ENCODE peak calls at places on chromosome 2, in four cellular contexts. One of them, this sample, is unnamed.

GRCh38 chr2:59006204-59006603 is 765.1 kb upstream of the FANCL start:
- DNase-seq in fibroblast of villous mesenchyme: no peak
- DNase-seq in stimulated activated CD4-positive, alpha-beta T cell treated with anti-CD3 and anti-CD28 coated beads, Interleukin-15, amount 100 ng/mL, for 24 hours: no peak
- DNase-seq in activated naive CD4-positive, alpha-beta T cell treated with anti-CD3 and anti-CD28 coated beads for 36 hours: no peak
- DNase-seq in this sample: no peak

GRCh38 chr2:237735762-237736161 is 62.8 kb upstream of the RBM44 start:
- DNase-seq in fibroblast of villous mesenchyme: peak
- DNase-seq in stimulated activated CD4-positive, alpha-beta T cell treated with anti-CD3 and anti-CD28 coated beads, Interleukin-15, amount 100 ng/mL, for 24 hours: no peak
- DNase-seq in activated naive CD4-positive, alpha-beta T cell treated with anti-CD3 and anti-CD28 coated beads for 36 hours: no peak
- DNase-seq in this sample: no peak

GRCh38 chr2:149661844-149662243 is 74.3 kb upstream of the MMADHC start:
- DNase-seq in fibroblast of villous mesenchyme: peak
- DNase-seq in stimulated activated CD4-positive, alpha-beta T cell treated with anti-CD3 and anti-CD28 coated beads, Interleukin-15, amount 100 ng/mL, for 24 hours: no peak
- DNase-seq in activated naive CD4-positive, alpha-beta T cell treated with anti-CD3 and anti-CD28 coated beads for 36 hours: no peak
- DNase-seq in this sample: no peak

GRCh38 chr2:131056204-131056975 is 36.9 kb downstream of the FAM168B start:
- DNase-seq in fibroblast of villous mesenchyme: no peak
- DNase-seq in stimulated activated CD4-positive, alpha-beta T cell treated with anti-CD3 and anti-CD28 coated beads, Interleukin-15, amount 100 ng/mL, for 24 hours: no peak
- DNase-seq in activated naive CD4-positive, alpha-beta T cell treated with anti-CD3 and anti-CD28 coated beads for 36 hours: no peak
- DNase-seq in this sample: no peak

GRCh38 chr2:119004602-119005001 is 62.6 kb downstream of the MARCO start:
- DNase-seq in fibroblast of villous mesenchyme: no peak
- DNase-seq in stimulated activated CD4-positive, alpha-beta T cell treated with anti-CD3 and anti-CD28 coated beads, Interleukin-15, amount 100 ng/mL, for 24 hours: no peak
- DNase-seq in activated naive CD4-positive, alpha-beta T cell treated with anti-CD3 and anti-CD28 coated beads for 36 hours: no peak
- DNase-seq in this sample: no peak

GRCh38 chr2:203819434-203820133 is 48.0 kb upstream of the CTLA4 start:
- DNase-seq in fibroblast of villous mesenchyme: peak
- DNase-seq in stimulated activated CD4-positive, alpha-beta T cell treated with anti-CD3 and anti-CD28 coated beads, Interleukin-15, amount 100 ng/mL, for 24 hours: no peak
- DNase-seq in activated naive CD4-positive, alpha-beta T cell treated with anti-CD3 and anti-CD28 coated beads for 36 hours: no peak
- DNase-seq in this sample: no peak

GRCh38 chr2:45044916-45045315 is 35.7 kb upstream of the SIX2 start:
- DNase-seq in fibroblast of villous mesenchyme: no peak
- DNase-seq in stimulated activated CD4-positive, alpha-beta T cell treated with anti-CD3 and anti-CD28 coated beads, Interleukin-15, amount 100 ng/mL, for 24 hours: no peak
- DNase-seq in activated naive CD4-positive, alpha-beta T cell treated with anti-CD3 and anti-CD28 coated beads for 36 hours: no peak
- DNase-seq in this sample: no peak

GRCh38 chr2:201361078-201361477 is 3.9 kb upstream of the FLACC1 start:
- DNase-seq in fibroblast of villous mesenchyme: no peak
- DNase-seq in stimulated activated CD4-positive, alpha-beta T cell treated with anti-CD3 and anti-CD28 coated beads, Interleukin-15, amount 100 ng/mL, for 24 hours: no peak
- DNase-seq in activated naive CD4-positive, alpha-beta T cell treated with anti-CD3 and anti-CD28 coated beads for 36 hours: no peak
- DNase-seq in this sample: no peak

GRCh38 chr2:71725836-71726235 is 272.5 kb downstream of the DYSF start:
- DNase-seq in fibroblast of villous mesenchyme: no peak
- DNase-seq in stimulated activated CD4-positive, alpha-beta T cell treated with anti-CD3 and anti-CD28 coated beads, Interleukin-15, amount 100 ng/mL, for 24 hours: no peak
- DNase-seq in activated naive CD4-positive, alpha-beta T cell treated with anti-CD3 and anti-CD28 coated beads for 36 hours: no peak
- DNase-seq in this sample: no peak